ENCODE peak calls at places on chromosome 4, in four cellular contexts. P, A, V and G are unnamed samples.
A peak's percentile ranks its signal among the peaks of the same experiment; 100 is the strongest.

GRCh38 chr4:133802741-133803140 is 398.8 kb downstream of the PABPC4L start:
- DNase-seq in P (no peak), A (no peak), V (no peak), G (no peak)

GRCh38 chr4:18021470-18021719 is 160 bp downstream of the LCORL start:
- DNase-seq in P (no peak), A (no peak), V (no peak), G (peak; percentile 76)

GRCh38 chr4:70844180-70844579 is 4.5 kb upstream of the GRSF1 start:
- DNase-seq in P (no peak), A (no peak), V (no peak), G (no peak)

GRCh38 chr4:156293657-156294297 is 340.1 kb upstream of the CTSO start:
- DNase-seq in P (no peak), A (no peak), V (no peak), G (no peak)

GRCh38 chr4:52076731-52077130 is 25.6 kb downstream of the SPATA18 start:
- DNase-seq in P (no peak), A (no peak), V (no peak), G (no peak)

GRCh38 chr4:37461801-37462200 is 217.3 kb downstream of the NWD2 start:
- DNase-seq in P (no peak), A (no peak), V (no peak), G (no peak)

GRCh38 chr4:17613761-17614415 is 553 bp upstream of the MED28 start:
- DNase-seq in P (peak; percentile 50), A (no peak), V (peak; percentile 27), G (no peak)

GRCh38 chr4:111031180-111031579 is 408.3 kb upstream of the PITX2 start:
- DNase-seq in P (no peak), A (no peak), V (no peak), G (no peak)

GRCh38 chr4:5034206-5034605 is 14.9 kb upstream of the CYTL1 start:
- DNase-seq in P (no peak), A (no peak), V (no peak), G (no peak)

GRCh38 chr4:76658231-76659102 is 223.4 kb downstream of the SHROOM3 start:
- DNase-seq in P (no peak), A (no peak), V (no peak), G (no peak)

GRCh38 chr4:304987-305680 is at the start of gene ZNF732:
- DNase-seq in P (no peak), A (peak; percentile 81), V (no peak), G (no peak)

GRCh38 chr4:147078875-147079658 is 133.4 kb upstream of the TTC29 start:
- DNase-seq in P (no peak), A (no peak), V (no peak), G (no peak)

GRCh38 chr4:122500852-122501501 is 44.5 kb upstream of the IL2 start:
- DNase-seq in P (no peak), A (no peak), V (no peak), G (no peak)

GRCh38 chr4:158578476-158578875 is 56.8 kb downstream of the RXFP1 start:
- DNase-seq in P (peak; percentile 5), A (no peak), V (peak; percentile 14), G (no peak)
- TF ChIP-seq CTCF in P (peak; percentile 46), A (no peak), V (peak; percentile 33), G (no peak)

DNA sequence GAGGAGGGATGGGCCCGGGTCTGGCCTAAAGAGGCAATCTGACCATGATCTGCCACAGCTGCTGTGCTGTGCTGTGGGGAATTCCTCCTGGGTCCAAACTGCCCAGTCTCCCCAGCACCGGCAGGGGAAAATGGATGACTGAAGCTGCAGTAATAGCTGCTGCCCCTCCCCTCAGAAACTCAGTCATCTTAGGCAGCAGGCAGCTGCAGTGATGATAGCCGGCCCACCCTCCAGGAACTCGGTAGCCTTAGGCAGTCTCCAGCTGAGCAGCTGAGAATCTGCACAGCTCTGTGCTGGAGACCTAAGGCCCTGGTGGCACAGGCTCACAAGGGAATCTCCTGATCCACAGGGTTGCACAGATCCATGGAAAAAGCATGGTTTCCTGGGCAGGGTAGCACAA is 113.4 kb upstream of the USP38 start:
- DNase-seq in P (no peak), A (no peak), V (no peak), G (no peak)
- H3K27ac ChIP-seq in P (no peak overlapping the region), A (no peak overlapping the region), V (no peak overlapping the region), G (no peak overlapping the region)

DNA sequence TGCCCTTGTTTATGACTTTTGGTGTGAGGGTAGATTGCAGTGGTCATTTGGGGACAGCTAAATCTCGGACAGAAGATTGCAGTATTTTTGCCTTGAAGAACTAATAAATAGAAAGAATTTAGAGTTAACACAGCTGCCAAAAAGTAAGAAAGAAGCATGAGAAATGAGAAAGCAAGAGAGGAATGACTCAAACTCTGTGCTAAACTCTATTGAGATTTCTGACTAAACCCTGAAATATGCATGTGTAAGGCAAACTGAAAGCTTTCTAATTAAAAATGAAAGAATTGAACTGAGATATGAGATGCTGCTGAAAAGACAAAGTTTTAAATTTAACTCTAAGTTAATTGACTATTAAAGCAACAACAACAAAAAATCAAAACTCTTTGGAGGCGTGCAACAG is 791.3 kb downstream of the RAB28 start:
- DNase-seq in P (no peak), A (no peak), V (no peak), G (no peak)
- H3K4me3 ChIP-seq in P (no peak overlapping the region), A (no peak overlapping the region), V (no peak overlapping the region), G (no peak overlapping the region)

GRCh38 chr4:165060938-165061337 is 7.3 kb downstream of the TRIM75 start:
- DNase-seq in P (no peak), A (no peak), V (no peak), G (no peak)
- TF ChIP-seq CTCF in P (no peak), A (no peak), V (peak; percentile 34), G (no peak)

GRCh38 chr4:39365360-39365759 is 802 bp downstream of the RFC1 start:
- DNase-seq in P (no peak), A (no peak), V (no peak), G (no peak)

GRCh38 chr4:39363773-39364393 is 2.3 kb downstream of the RFC1 start:
- DNase-seq in P (no peak), A (no peak), V (peak; percentile 64), G (no peak)

GRCh38 chr4:39367166-39367565 is 1.0 kb upstream of the RFC1 start:
- DNase-seq in P (peak; percentile 84), A (no peak), V (no peak), G (no peak)

GRCh38 chr4:39365931-39366771 is at the start of gene RFC1:
- DNase-seq in P (peak; percentile 87), A (peak; percentile 97), V (peak; percentile 97), G (peak; percentile 93)

DNA sequence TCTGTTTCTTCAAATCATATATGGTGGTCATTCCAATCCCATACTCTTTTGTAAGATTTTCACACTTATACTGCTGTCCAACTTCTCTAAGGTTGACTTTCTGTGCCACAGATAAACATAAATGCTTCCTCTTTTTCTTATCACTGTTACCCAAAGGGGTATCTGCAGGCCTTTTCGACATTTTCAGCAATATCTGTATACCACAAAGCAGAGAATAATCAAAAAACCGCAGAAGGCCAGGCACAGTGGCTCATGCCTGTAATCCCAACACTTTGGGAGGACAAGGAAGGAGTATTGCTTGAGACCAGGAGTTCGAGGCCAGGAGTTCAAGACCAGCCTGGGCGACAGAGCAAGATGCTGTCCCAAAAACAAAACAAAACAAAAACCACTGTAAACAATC is 3.1 kb upstream of the RFC1 start:
- DNase-seq in P (no peak), A (no peak), V (no peak), G (no peak)
- H3K27ac ChIP-seq in P (no peak overlapping the region), A (no peak overlapping the region), V (no peak overlapping the region), G (no peak overlapping the region)